ENCODE peak calls at places on chromosomes 2 and 18, in six cellular contexts. S is GM12878, Y is HCT116, X is SK-N-SH, R is H1, T is HepG2. D is an unnamed sample.

GRCh38 chr2:42223822-42224268 is 54.7 kb downstream of the EML4 start:
- DNase-seq in T (no peak), S (no peak), R (no peak), Y (no peak), X (no peak), D (no peak)

GRCh38 chr18:79525556-79526467 is 130.1 kb downstream of the NFATC1 start:
- DNase-seq in R (peak), X (no peak), S (no peak), Y (no peak), T (no peak), D (no peak)

GRCh38 chr2:62297642-62298010 is 101.7 kb downstream of the B3GNT2 start:
- DNase-seq in T (peak), Y (no peak), R (no peak), S (no peak), X (no peak), D (no peak)

GRCh38 chr2:898319-898718 is 52.3 kb upstream of the SNTG2 start:
- DNase-seq in T (peak), S (no peak), Y (peak), R (peak), X (peak), D (no peak)

GRCh38 chr2:217394510-217395351 is 534.9 kb upstream of the TNP1 start:
- DNase-seq in T (no peak), Y (no peak), X (no peak), R (no peak), S (no peak), D (no peak)

GRCh38 chr2:238461491-238461890 is 34.8 kb downstream of the ASB1 start:
- DNase-seq in Y (no peak), X (no peak), R (no peak), T (no peak), S (no peak), D (no peak)

GRCh38 chr2:85697096-85697495 is 2.9 kb downstream of the GNLY start:
- DNase-seq in X (no peak), S (no peak), T (no peak), Y (no peak), R (no peak), D (no peak)

GRCh38 chr2:181354626-181355025 is 102.6 kb upstream of the ITGA4 start:
- DNase-seq in X (no peak), T (no peak), S (no peak), R (no peak), Y (no peak), D (no peak)

GRCh38 chr18:24130494-24130893 is 8.4 kb upstream of the CABYR start:
- DNase-seq in Y (no peak), T (no peak), R (no peak), X (no peak), S (no peak), D (no peak)

GRCh38 chr2:203763425-203764272 is 57.2 kb downstream of the CD28 start:
- DNase-seq in T (no peak), S (no peak), R (no peak), Y (no peak), X (no peak), D (no peak)

GRCh38 chr2:224311226-224311625 is 90.7 kb downstream of the FAM124B start:
- DNase-seq in R (no peak), S (no peak), X (no peak), Y (no peak), T (no peak), D (no peak)

GRCh38 chr2:239436669-239437325 is 36.0 kb upstream of the HDAC4 start:
- DNase-seq in Y (no peak), R (no peak), T (no peak), X (no peak), S (no peak), D (no peak)

GRCh38 chr18:172361-172760 is 14.0 kb downstream of the USP14 start:
- DNase-seq in X (no peak), T (no peak), Y (no peak), S (no peak), R (no peak), D (no peak)

GRCh38 chr2:29606105-29606871 is 315.1 kb downstream of the ALK start:
- DNase-seq in R (no peak), Y (no peak), S (no peak), X (no peak), T (no peak), D (no peak)

GRCh38 chr2:26519396-26519991 is 41.6 kb upstream of the OTOF start:
- DNase-seq in Y (no peak), R (no peak), T (no peak), S (no peak), X (no peak), D (no peak)

GRCh38 chr2:97870396-97870843 is 125.3 kb downstream of the TMEM131 start:
- DNase-seq in Y (peak), T (peak), S (peak), X (no peak), R (no peak), D (peak)
- TF ChIP-seq JUND in Y (peak), T (no peak), S (no peak), X (no peak), R (no peak), D (no peak)

GRCh38 chr18:46173393-46174316 is 69.5 kb downstream of the HAUS1 start:
- DNase-seq in S (peak), T (peak), X (peak), Y (peak), R (peak), D (peak)

GRCh38 chr18:46167971-46168370 is 63.8 kb downstream of the HAUS1 start:
- DNase-seq in X (no peak), Y (no peak), T (no peak), S (peak), R (no peak), D (no peak)

GRCh38 chr18:46171331-46171730 is 67.1 kb downstream of the HAUS1 start:
- DNase-seq in T (no peak), X (no peak), Y (no peak), R (no peak), S (no peak), D (no peak)

GRCh38 chr18:46166261-46166970 is 62.2 kb downstream of the HAUS1 start:
- DNase-seq in T (no peak), S (no peak), R (no peak), Y (no peak), X (no peak), D (no peak)

GRCh38 chr18:46169464-46169941 is 65.3 kb downstream of the HAUS1 start:
- DNase-seq in T (peak), X (no peak), Y (no peak), S (no peak), R (no peak), D (no peak)
- TF ChIP-seq JUND in T (no peak), X (no peak), Y (no peak), S (no peak), R (no peak), D (no peak)

DNA sequence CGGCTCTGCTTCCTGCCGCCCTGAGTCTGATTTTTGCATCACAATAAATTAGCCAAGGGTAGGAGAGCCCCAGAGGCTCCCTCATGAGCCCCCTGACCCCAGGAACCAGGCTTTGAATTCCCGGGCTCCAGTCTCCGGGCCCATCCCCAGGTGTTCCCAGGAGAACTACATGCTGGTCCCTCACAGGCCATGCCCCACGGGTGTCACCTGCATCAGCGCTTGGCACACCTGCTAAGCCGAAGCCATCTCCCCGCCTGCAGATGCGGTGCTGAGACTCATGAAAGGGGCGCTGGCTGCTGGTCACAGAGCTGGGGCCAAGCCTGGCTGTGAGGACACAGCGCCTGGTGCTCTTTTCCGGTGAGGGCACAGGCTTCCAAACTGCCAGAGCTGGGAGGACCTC is 89.0 kb downstream of the INHBB start:
- DNase-seq in R (peak), Y (no peak), T (no peak), X (no peak), S (no peak), D (no peak)
- TF ChIP-seq JUND in R (no peak), Y (no peak), T (no peak), X (no peak), S (no peak), D (no peak)

GRCh38 chr2:63425079-63425416 is 163.2 kb downstream of the WDPCP start:
- DNase-seq in T (no peak), R (no peak), S (no peak), X (no peak), Y (no peak), D (no peak)
- TF ChIP-seq JUND in T (no peak), R (no peak), S (no peak), X (no peak), Y (no peak), D (no peak)

DNA sequence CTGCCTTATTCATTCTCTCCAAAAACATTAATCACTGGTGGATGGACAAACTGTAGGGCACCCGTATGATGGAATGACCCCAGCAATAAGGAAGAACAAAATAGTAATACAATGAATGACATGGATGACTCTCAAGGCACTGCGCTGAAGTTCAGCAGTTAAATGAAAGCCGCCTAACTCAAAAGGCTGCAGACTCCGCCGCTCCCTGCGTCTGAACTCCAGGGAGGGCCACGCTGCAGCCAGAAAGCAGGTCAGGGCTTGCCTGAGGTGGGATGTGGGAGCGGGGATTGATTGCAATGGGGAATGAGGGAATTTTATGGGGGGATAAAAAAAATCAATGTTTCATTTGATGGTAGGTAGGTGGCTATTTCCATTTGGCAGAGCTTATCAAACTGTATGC is 86.5 kb upstream of the LAPTM4A start:
- DNase-seq in X (no peak), T (no peak), S (no peak), Y (no peak), R (no peak), D (no peak)
- TF ChIP-seq JUND in X (no peak), T (no peak), S (no peak), Y (no peak), R (no peak), D (no peak)

DNA sequence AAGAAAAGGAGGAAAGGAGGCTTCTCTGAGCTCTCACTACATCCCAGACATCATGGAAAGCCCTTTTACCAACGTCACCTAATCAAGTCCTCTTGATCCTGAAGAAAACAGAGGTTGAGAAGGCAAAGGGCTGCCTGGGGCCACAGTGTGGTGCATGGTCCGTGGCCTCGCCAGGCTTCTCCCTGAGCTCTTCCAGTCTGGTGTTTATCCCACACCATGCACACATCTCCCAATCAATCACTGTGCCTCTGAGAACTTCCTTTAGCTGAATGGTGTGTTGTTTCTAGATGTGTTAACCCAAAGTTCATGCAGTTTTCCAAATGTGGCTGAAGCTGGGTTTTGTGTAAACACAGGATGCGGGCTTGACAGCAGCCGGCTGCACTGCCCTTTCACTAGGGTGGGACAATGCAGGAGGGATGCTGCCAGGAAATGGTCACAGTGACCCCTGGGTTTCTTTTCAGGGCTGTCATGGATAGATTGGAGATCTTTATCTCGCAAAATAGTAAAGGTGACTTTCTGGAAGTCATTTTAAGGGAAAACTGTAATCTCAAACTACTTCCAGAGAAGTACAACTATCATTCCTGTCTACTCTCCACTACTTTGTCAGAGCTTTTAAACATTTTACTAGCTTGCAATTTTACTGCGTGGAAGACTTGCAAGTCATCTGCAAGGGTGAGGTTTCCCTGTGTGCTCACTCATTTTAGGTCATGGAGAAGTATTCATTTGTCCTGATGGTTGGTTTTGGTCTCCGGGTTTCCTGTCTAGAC is 54.6 kb downstream of the IL1R2 start:
- DNase-seq in R (no peak), Y (no peak), X (no peak), T (peak), S (no peak), D (no peak)
- TF ChIP-seq JUND in R (no peak), Y (no peak), X (no peak), T (no peak), S (no peak), D (no peak)